ENCODE peak calls at places on chromosomes 5 and 9, in eight cellular contexts. C, F, H, A, Y, O, G and D are unnamed samples.
A peak's percentile ranks its signal among the peaks of the same experiment; 100 is the strongest.

GRCh38 chr9:99401826-99402225 is 179.7 kb downstream of the SEC61B start:
- DNase-seq in C (peak; percentile 41), F (no peak), H (no peak), A (no peak), Y (no peak), O (no peak), G (no peak), D (no peak)

GRCh38 chr9:103867886-103868285 is 226.2 kb upstream of the SMC2 start:
- DNase-seq in C (no peak), F (peak; percentile 11), H (no peak), A (no peak), Y (no peak), O (no peak), G (no peak), D (peak; percentile 0)

GRCh38 chr9:124282442-124283231 is 24.9 kb downstream of the NEK6 start:
- DNase-seq in C (no peak), F (no peak), H (no peak), A (no peak), Y (no peak), O (peak; percentile 72), G (no peak), D (peak; percentile 77)

GRCh38 chr9:138038244-138038671 is 160.7 kb downstream of the CACNA1B start:
- DNase-seq in C (no peak), F (no peak), H (no peak), A (peak; percentile 73), Y (no peak), O (peak; percentile 20), G (no peak), D (no peak)

GRCh38 chr5:12330993-12331588 is 426.8 kb upstream of the CTNND2 start:
- DNase-seq in C (no peak), F (no peak), H (no peak), A (no peak), Y (no peak), O (no peak), G (no peak), D (no peak)

GRCh38 chr9:126880226-126880946 is 19.9 kb downstream of the ZBTB34 start:
- DNase-seq in C (no peak), F (no peak), H (no peak), A (no peak), Y (no peak), O (no peak), G (no peak), D (no peak)

GRCh38 chr5:149088686-149089085 is 25.8 kb upstream of the SH3TC2 start:
- DNase-seq in C (no peak), F (no peak), H (no peak), A (no peak), Y (no peak), O (peak; percentile 31), G (no peak), D (no peak)

GRCh38 chr5:125928663-125929062 is 494.5 kb upstream of the GRAMD2B start:
- DNase-seq in C (no peak), F (no peak), H (no peak), A (no peak), Y (peak; percentile 65), O (no peak), G (no peak), D (no peak)

GRCh38 chr9:95503369-95503768 is 13.4 kb downstream of the PTCH1 start:
- DNase-seq in C (no peak), F (no peak), H (no peak), A (no peak), Y (no peak), O (no peak), G (no peak), D (no peak)

GRCh38 chr9:95505676-95506437 is 10.9 kb downstream of the PTCH1 start:
- DNase-seq in C (peak; percentile 69), F (peak; percentile 34), H (no peak), A (peak; percentile 86), Y (peak; percentile 23), O (peak; percentile 58), G (no peak), D (peak; percentile 46)

GRCh38 chr9:95506438-95506691 is 10.4 kb downstream of the PTCH1 start:
- DNase-seq in C (peak; percentile 78), F (peak; percentile 41), H (no peak), A (peak; percentile 63), Y (peak; percentile 21), O (peak; percentile 44), G (no peak), D (peak; percentile 45)

GRCh38 chr9:95505072-95505471 is 11.7 kb downstream of the PTCH1 start:
- DNase-seq in C (no peak), F (no peak), H (no peak), A (no peak), Y (no peak), O (no peak), G (no peak), D (no peak)

GRCh38 chr9:95504053-95504963 is 12.5 kb downstream of the PTCH1 start:
- DNase-seq in C (peak; percentile 80), F (peak; percentile 27), H (no peak), A (no peak), Y (peak; percentile 90), O (no peak), G (no peak), D (peak; percentile 17)
- TF ChIP-seq CTCF in C (no peak), F (no peak), H (no peak), A (no peak), Y (no peak), O (no peak), G (no peak), D (no peak)

GRCh38 chr9:83281306-83282255 is 218.6 kb upstream of the RASEF start:
- DNase-seq in C (peak; percentile 84), F (peak; percentile 57), H (peak; percentile 58), A (peak; percentile 43), Y (peak; percentile 65), O (peak; percentile 56), G (peak; percentile 46), D (peak; percentile 81)

GRCh38 chr9:83283528-83283927 is 220.6 kb upstream of the RASEF start:
- DNase-seq in C (no peak), F (no peak), H (no peak), A (no peak), Y (no peak), O (no peak), G (no peak), D (no peak)

GRCh38 chr9:83284766-83285165 is 221.8 kb upstream of the RASEF start:
- DNase-seq in C (no peak), F (no peak), H (no peak), A (no peak), Y (no peak), O (no peak), G (no peak), D (no peak)

GRCh38 chr9:83280259-83280658 is 217.3 kb upstream of the RASEF start:
- DNase-seq in C (peak; percentile 61), F (peak; percentile 48), H (no peak), A (no peak), Y (peak; percentile 39), O (no peak), G (peak; percentile 3), D (peak; percentile 53)

GRCh38 chr9:83280790-83281189 is 217.8 kb upstream of the RASEF start:
- DNase-seq in C (no peak), F (no peak), H (no peak), A (no peak), Y (no peak), O (no peak), G (no peak), D (no peak)
- H3K4me3 ChIP-seq in C (no peak overlapping the region), F (no peak overlapping the region), H (no peak overlapping the region), A (no peak overlapping the region), Y (no peak overlapping the region), O (no peak overlapping the region), G (no peak overlapping the region), D (no peak overlapping the region)

GRCh38 chr5:151056367-151057306 is 24.2 kb downstream of the TNIP1 start:
- DNase-seq in C (no peak), F (no peak), H (peak; percentile 42), A (no peak), Y (no peak), O (no peak), G (no peak), D (no peak)

GRCh38 chr5:151062405-151063135 is 18.3 kb downstream of the TNIP1 start:
- DNase-seq in C (peak; percentile 15), F (no peak), H (no peak), A (no peak), Y (no peak), O (no peak), G (no peak), D (no peak)

GRCh38 chr5:151060742-151061141 is 20.1 kb downstream of the TNIP1 start:
- DNase-seq in C (no peak), F (no peak), H (no peak), A (no peak), Y (no peak), O (no peak), G (no peak), D (no peak)

GRCh38 chr5:151058301-151058700 is 22.5 kb downstream of the TNIP1 start:
- DNase-seq in C (no peak), F (no peak), H (no peak), A (no peak), Y (no peak), O (no peak), G (no peak), D (no peak)

DNA sequence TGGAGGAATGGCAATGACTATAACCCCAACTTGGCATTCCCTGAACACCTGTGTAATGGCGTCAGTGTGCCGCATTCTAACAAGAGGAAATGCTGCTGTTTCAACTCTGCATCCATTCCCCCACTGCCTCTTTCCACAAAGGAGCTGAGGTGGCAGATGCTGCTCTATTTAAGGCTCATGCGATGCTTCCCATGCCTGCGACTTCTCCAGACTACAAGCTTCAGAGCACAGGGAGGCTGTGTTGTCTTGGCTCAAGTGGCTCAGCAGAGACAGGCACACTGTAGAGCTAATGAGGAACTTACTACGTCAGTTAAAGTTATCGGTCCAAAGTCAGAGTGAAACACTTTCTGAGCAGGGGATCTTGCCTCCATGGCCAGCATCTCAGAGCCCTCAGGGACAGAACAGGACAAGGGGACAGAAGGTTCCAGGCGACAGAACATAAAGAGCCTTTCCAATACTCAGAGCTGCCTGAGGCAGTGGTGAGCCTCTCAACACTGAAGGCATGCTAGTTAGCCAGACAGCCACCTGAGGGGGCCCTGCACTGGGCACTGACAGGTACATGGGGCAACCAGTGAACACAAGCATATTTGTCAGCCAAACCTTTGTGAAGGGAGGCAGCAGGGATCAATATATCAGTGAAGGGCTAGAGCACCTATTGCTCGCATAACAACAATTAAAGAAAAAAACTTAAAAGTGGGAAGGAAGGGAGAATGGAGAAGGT is 21.8 kb downstream of the TNIP1 start:
- DNase-seq in C (no peak), F (no peak), H (peak; percentile 32), A (no peak), Y (no peak), O (no peak), G (no peak), D (no peak)
- TF ChIP-seq CTCF in C (no peak), F (peak; percentile 3), H (no peak), A (no peak), Y (no peak), O (no peak), G (no peak), D (no peak)

DNA sequence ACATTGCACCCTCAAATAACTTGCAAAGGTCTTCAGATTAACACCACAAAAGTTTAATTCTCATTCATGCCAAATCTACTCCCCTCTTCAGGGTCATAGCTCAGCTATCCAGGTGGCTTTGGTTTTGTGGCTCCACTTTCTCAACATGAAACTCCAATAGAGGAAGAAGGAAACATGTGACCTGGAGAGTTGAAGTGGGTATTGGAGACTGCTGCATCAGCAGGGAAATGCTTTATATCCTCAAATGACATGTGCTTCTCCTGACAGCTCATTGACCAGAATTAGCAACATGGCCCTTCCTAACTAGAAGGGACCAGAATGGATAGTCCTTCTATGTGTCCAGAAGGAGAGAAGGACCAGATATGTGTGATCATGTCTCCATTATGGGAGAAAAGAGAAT is 73.6 kb downstream of the TLR4 start:
- DNase-seq in C (no peak), F (no peak), H (no peak), A (no peak), Y (no peak), O (peak; percentile 6), G (no peak), D (no peak)
- H3K4me3 ChIP-seq in C (no peak overlapping the region), F (no peak overlapping the region), H (no peak overlapping the region), A (no peak overlapping the region), Y (no peak overlapping the region), O (no peak overlapping the region), G (no peak overlapping the region), D (no peak overlapping the region)